ENCODE peak calls at places on chromosomes 6 and 20, in ten cellular contexts. V is body of pancreas, I is heart right ventricle, N is GM12865, C is brain microvascular endothelial cell, B is coronary artery, T is stomach, E is AG04449, F is skeletal muscle cell, O is hepatocyte. Y is an unnamed sample.

GRCh38 chr6:162621246-162621645 is 106.3 kb downstream of the PRKN start:
- DNase-seq in V (no peak), I (no peak), N (peak), C (peak), B (no peak), T (no peak), E (no peak), F (peak), O (peak), Y (no peak)

GRCh38 chr6:143400258-143401059 is 50.0 kb downstream of the ADAT2 start:
- DNase-seq in V (no peak), I (peak), N (peak), C (no peak), B (no peak), T (peak), E (no peak), F (no peak), O (no peak), Y (no peak)

GRCh38 chr20:56540415-56540814 is 7.4 kb downstream of the FAM209B start:
- DNase-seq in V (no peak), I (no peak), N (no peak), C (peak), B (no peak), T (no peak), E (no peak), F (no peak), O (no peak), Y (no peak)

GRCh38 chr6:127119361-127120108 is 1.1 kb downstream of the RSPO3 start:
- DNase-seq in V (no peak), I (no peak), N (peak), C (no peak), B (no peak), T (peak), E (no peak), F (no peak), O (peak), Y (no peak)

GRCh38 chr6:123085403-123085802 is 89.4 kb downstream of the CLVS2 start:
- DNase-seq in V (no peak), I (no peak), N (no peak), C (no peak), B (no peak), T (no peak), E (no peak), F (no peak), O (no peak), Y (no peak)

GRCh38 chr6:71124340-71124739 is 164.3 kb upstream of the OGFRL1 start:
- DNase-seq in V (no peak), I (no peak), N (no peak), C (peak), B (no peak), T (no peak), E (no peak), F (peak), O (no peak), Y (no peak)

GRCh38 chr20:13990465-13990864 is at the start of gene SEL1L2:
- DNase-seq in V (no peak), I (no peak), N (no peak), C (no peak), B (no peak), T (no peak), E (no peak), F (no peak), O (peak), Y (no peak)

GRCh38 chr20:57688864-57689263 is 21.0 kb downstream of the PMEPA1 start:
- DNase-seq in V (no peak), I (peak), N (no peak), C (no peak), B (no peak), T (no peak), E (no peak), F (no peak), O (no peak), Y (no peak)

GRCh38 chr20:22511943-22512910 is 72.1 kb downstream of the FOXA2 start:
- DNase-seq in V (peak), I (no peak), N (no peak), C (no peak), B (no peak), T (peak), E (no peak), F (no peak), O (peak), Y (no peak)

GRCh38 chr6:110613356-110613755 is 136.9 kb upstream of the SLC22A16 start:
- DNase-seq in V (no peak), I (no peak), N (no peak), C (no peak), B (no peak), T (no peak), E (no peak), F (no peak), O (no peak), Y (no peak)

GRCh38 chr6:96156425-96156824 is 140.7 kb downstream of the FUT9 start:
- DNase-seq in V (no peak), I (no peak), N (peak), C (no peak), B (no peak), T (no peak), E (no peak), F (no peak), O (peak), Y (no peak)

GRCh38 chr6:4774715-4775590 is 1.3 kb upstream of the CDYL start:
- DNase-seq in V (peak), I (peak), N (no peak), C (peak), B (peak), T (no peak), E (no peak), F (no peak), O (peak), Y (no peak)

GRCh38 chr6:22929228-22929627 is 359.9 kb downstream of the HDGFL1 start:
- DNase-seq in V (no peak), I (peak), N (peak), C (no peak), B (no peak), T (no peak), E (no peak), F (no peak), O (no peak), Y (no peak)

GRCh38 chr6:137423444-137424168 is 70.6 kb downstream of the OLIG3 start:
- DNase-seq in V (no peak), I (no peak), N (no peak), C (no peak), B (no peak), T (no peak), E (no peak), F (no peak), O (no peak), Y (no peak)

GRCh38 chr20:49519777-49520359 is 37.4 kb upstream of the KCNB1 start:
- DNase-seq in V (no peak), I (no peak), N (no peak), C (no peak), B (no peak), T (no peak), E (no peak), F (no peak), O (no peak), Y (no peak)

GRCh38 chr20:59808729-59809381 is 124.6 kb downstream of the SYCP2 start:
- DNase-seq in V (no peak), I (no peak), N (no peak), C (no peak), B (peak), T (peak), E (no peak), F (no peak), O (no peak), Y (no peak)

GRCh38 chr6:135983093-135983492 is 131.6 kb downstream of the PDE7B start:
- DNase-seq in V (no peak), I (no peak), N (no peak), C (no peak), B (no peak), T (no peak), E (no peak), F (no peak), O (no peak), Y (no peak)

GRCh38 chr20:9281770-9282169 is 212.9 kb downstream of the PLCB4 start:
- DNase-seq in V (no peak), I (no peak), N (no peak), C (no peak), B (no peak), T (no peak), E (no peak), F (no peak), O (no peak), Y (no peak)

GRCh38 chr6:35046862-35047261 is 94.3 kb downstream of the TCP11 start:
- DNase-seq in V (no peak), I (no peak), N (no peak), C (no peak), B (no peak), T (no peak), E (no peak), F (no peak), O (no peak), Y (no peak)

GRCh38 chr20:36408219-36408618 is 102.1 kb downstream of the DLGAP4 start:
- DNase-seq in V (peak), I (no peak), N (no peak), C (peak), B (no peak), T (peak), E (no peak), F (no peak), O (peak), Y (no peak)

GRCh38 chr6:5007531-5007930 is 3.7 kb upstream of the RPP40 start:
- DNase-seq in V (no peak), I (no peak), N (no peak), C (no peak), B (no peak), T (no peak), E (no peak), F (no peak), O (no peak), Y (no peak)

GRCh38 chr6:84547341-84547794 is 217.0 kb downstream of the TBX18 start:
- DNase-seq in V (no peak), I (no peak), N (no peak), C (peak), B (no peak), T (no peak), E (no peak), F (no peak), O (no peak), Y (no peak)

GRCh38 chr20:45545754-45546453 is 1.3 kb downstream of the EPPIN start:
- DNase-seq in V (no peak), I (no peak), N (peak), C (peak), B (no peak), T (no peak), E (no peak), F (peak), O (peak), Y (peak)

GRCh38 chr6:90298459-90299053 is 1.9 kb upstream of the BACH2 start:
- DNase-seq in V (no peak), I (no peak), N (no peak), C (no peak), B (no peak), T (no peak), E (no peak), F (no peak), O (no peak), Y (no peak)

GRCh38 chr6:88532241-88532860 is 366.2 kb upstream of the CNR1 start:
- DNase-seq in V (no peak), I (no peak), N (no peak), C (no peak), B (no peak), T (no peak), E (no peak), F (no peak), O (no peak), Y (no peak)

GRCh38 chr20:8860011-8860495 is 208.8 kb upstream of the PLCB4 start:
- DNase-seq in V (no peak), I (no peak), N (no peak), C (peak), B (no peak), T (no peak), E (peak), F (peak), O (no peak), Y (peak)

GRCh38 chr6:322940-323729 is 30.8 kb downstream of the DUSP22 start:
- DNase-seq in V (no peak), I (no peak), N (peak), C (no peak), B (peak), T (no peak), E (no peak), F (no peak), O (no peak), Y (no peak)

DNA sequence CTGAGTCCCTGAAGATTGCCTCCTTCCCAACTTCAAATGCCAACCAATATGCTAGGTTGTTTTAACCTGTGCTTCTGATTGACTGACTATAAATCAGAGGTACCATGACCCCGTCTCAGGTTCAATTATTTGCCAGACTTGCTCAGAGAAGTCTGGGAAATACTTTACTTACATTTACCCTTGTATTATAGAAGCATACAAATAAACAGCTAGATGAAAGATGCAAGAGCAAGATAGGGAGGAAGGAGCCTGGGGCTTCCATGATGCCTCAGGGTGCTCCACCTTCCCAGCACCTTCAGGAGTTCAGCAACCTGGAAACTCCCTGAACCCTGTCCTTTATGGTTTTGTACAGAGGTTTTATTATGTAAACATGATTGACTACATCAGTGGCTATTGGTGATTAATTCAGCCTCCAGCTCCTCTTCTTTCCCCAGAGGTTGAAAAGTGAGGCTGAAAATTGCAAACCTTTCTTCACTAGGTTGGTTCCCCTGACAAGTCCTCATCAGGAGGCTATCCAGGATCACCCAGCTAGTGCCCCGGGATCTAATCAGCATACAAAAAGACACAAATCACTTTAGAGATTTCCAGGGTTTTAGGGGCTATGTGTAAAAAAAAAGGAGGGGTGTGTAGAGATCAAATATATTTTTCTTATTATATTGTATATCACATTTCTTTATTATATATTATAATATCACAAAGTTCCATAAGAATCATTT is 547.7 kb downstream of the EPM2A start:
- DNase-seq in V (no peak), I (no peak), N (no peak), C (no peak), B (no peak), T (no peak), E (no peak), F (no peak), O (no peak), Y (no peak)
- H3K4me3 ChIP-seq in V (no peak), I (no peak), N (no peak), C (no peak), B (no peak), T (no peak), E (no peak), F (no peak), O (no peak), Y (no peak)

DNA sequence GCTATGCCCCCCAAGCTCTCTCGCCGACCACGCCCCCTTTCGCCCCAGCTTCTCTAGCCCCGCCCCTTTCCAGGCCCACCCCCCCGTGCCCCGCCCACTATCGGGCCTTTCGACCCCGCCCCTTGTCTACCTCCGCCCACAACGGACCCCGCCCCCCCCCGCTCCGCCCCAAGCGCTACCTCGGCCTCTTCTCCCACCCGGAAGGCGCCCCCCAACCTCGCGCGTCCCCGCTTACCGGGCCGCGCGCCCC is 201 bp downstream of the ZBTB22 start:
- DNase-seq in V (no peak), I (peak), N (no peak), C (no peak), B (no peak), T (no peak), E (no peak), F (no peak), O (no peak), Y (no peak)
- H3K4me3 ChIP-seq in V (peak), I (peak), N (peak), C (peak), B (peak), T (peak), E (peak), F (peak), O (peak), Y (peak)

GRCh38 chr6:27158316-27158643 is 89.2 kb upstream of the PRSS16 start:
- DNase-seq in V (no peak), I (no peak), N (no peak), C (no peak), B (no peak), T (no peak), E (no peak), F (no peak), O (no peak), Y (no peak)

GRCh38 chr6:27154696-27155095 is 92.8 kb upstream of the PRSS16 start:
- DNase-seq in V (no peak), I (no peak), N (no peak), C (no peak), B (no peak), T (no peak), E (no peak), F (no peak), O (no peak), Y (no peak)

GRCh38 chr6:27156874-27157460 is 90.5 kb upstream of the PRSS16 start:
- DNase-seq in V (no peak), I (no peak), N (no peak), C (no peak), B (no peak), T (no peak), E (no peak), F (no peak), O (no peak), Y (no peak)

GRCh38 chr6:27159725-27160124 is 87.8 kb upstream of the PRSS16 start:
- DNase-seq in V (no peak), I (no peak), N (no peak), C (no peak), B (no peak), T (no peak), E (no peak), F (no peak), O (no peak), Y (no peak)

GRCh38 chr6:27157461-27158315 is 89.8 kb upstream of the PRSS16 start:
- DNase-seq in V (peak), I (peak), N (peak), C (peak), B (no peak), T (peak), E (peak), F (no peak), O (peak), Y (peak)
- H3K4me3 ChIP-seq in V (no peak), I (peak), N (peak), C (peak), B (peak), T (peak), E (peak), F (peak), O (peak), Y (peak)

GRCh38 chr6:6251555-6252280 is 68.7 kb downstream of the F13A1 start:
- DNase-seq in V (no peak), I (no peak), N (no peak), C (no peak), B (no peak), T (no peak), E (no peak), F (no peak), O (no peak), Y (no peak)

GRCh38 chr6:6244624-6245023 is 75.8 kb downstream of the F13A1 start:
- DNase-seq in V (no peak), I (no peak), N (no peak), C (no peak), B (no peak), T (no peak), E (no peak), F (no peak), O (no peak), Y (no peak)

GRCh38 chr6:6248651-6249050 is 71.8 kb downstream of the F13A1 start:
- DNase-seq in V (no peak), I (no peak), N (peak), C (no peak), B (no peak), T (no peak), E (no peak), F (no peak), O (no peak), Y (no peak)

GRCh38 chr6:6243846-6244245 is 76.6 kb downstream of the F13A1 start:
- DNase-seq in V (no peak), I (no peak), N (no peak), C (no peak), B (no peak), T (no peak), E (no peak), F (no peak), O (peak), Y (no peak)

DNA sequence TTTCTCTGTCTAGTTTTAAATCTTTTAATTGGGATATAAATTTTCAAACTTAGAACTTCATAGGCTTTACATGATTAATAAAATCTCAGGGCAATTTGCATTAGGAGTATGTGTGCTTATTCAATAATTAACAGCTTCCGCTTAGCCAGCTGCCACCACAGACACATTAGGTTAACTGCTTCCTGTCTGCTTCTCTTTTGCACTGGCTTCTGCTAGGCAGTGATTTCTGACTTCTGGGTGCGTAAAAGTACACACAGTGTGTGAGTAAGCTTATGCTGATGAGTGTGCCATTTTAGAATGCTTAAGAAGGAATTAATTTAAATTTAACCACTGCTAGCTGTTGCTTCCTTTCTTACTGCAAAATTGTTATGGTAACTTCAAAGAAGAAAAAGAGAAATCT is 73.9 kb downstream of the F13A1 start:
- DNase-seq in V (no peak), I (no peak), N (peak), C (no peak), B (no peak), T (no peak), E (no peak), F (no peak), O (no peak), Y (no peak)
- H3K4me3 ChIP-seq in V (no peak), I (no peak), N (no peak), C (no peak), B (no peak), T (no peak), E (no peak), F (no peak), O (no peak), Y (no peak)

DNA sequence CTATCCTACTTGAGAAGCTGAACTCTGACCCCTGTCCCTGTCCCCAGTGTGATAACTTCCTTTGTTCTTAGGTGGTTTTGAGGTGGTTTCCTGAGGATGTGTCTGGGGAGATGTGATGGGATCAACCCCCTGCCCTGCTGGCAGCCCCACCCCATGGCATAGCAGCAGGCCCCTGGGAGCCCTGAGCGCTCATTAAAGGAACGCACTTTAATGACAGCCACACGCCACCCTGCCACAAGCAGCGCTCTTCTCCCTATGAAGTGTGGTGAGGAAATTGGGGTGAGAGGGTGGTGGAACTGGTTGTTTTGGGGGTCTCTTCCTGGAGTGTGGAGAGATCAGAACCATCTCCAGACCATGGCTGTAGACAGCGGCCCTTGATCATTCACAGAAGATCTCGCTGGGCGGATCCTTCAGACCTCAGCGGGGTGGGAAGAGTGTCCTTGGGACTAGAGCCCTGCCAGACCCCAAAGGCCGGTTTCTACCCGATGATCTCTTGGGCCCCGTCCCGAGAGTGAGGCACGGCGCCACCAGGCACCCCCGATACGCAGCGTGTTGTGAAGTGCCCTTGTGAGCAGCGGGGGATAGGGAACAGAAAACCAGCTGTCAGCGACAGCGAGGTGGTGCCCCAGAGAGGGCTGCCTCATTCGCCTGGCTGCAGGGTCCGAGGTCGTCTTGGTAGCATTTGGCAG is 45.4 kb downstream of the SYNJ2 start:
- DNase-seq in V (no peak), I (no peak), N (no peak), C (no peak), B (no peak), T (no peak), E (no peak), F (no peak), O (peak), Y (no peak)
- H3K4me3 ChIP-seq in V (no peak), I (peak), N (no peak), C (no peak), B (peak), T (no peak), E (no peak), F (no peak), O (no peak), Y (no peak)

GRCh38 chr20:62455929-62456328 is 19.9 kb downstream of the GATA5 start:
- DNase-seq in V (no peak), I (no peak), N (no peak), C (no peak), B (no peak), T (no peak), E (no peak), F (no peak), O (no peak), Y (no peak)
- H3K4me3 ChIP-seq in V (no peak), I (no peak), N (no peak), C (no peak), B (no peak), T (no peak), E (no peak), F (no peak), O (no peak), Y (no peak)

GRCh38 chr6:112882381-112882780 is 535.3 kb downstream of the RFPL4B start:
- DNase-seq in V (no peak), I (no peak), N (no peak), C (no peak), B (no peak), T (no peak), E (no peak), F (no peak), O (no peak), Y (no peak)
- H3K4me3 ChIP-seq in V (no peak), I (no peak), N (no peak), C (no peak), B (no peak), T (no peak), E (no peak), F (no peak), O (no peak), Y (no peak)

GRCh38 chr20:25249198-25249931 is 1.5 kb downstream of the PYGB start:
- DNase-seq in V (no peak), I (no peak), N (no peak), C (no peak), B (no peak), T (no peak), E (no peak), F (no peak), O (peak), Y (no peak)
- H3K4me3 ChIP-seq in V (no peak), I (peak), N (peak), C (peak), B (peak), T (peak), E (peak), F (peak), O (peak), Y (peak)